ENCODE peak calls at places on chromosomes 12 and 14, in seven cellular contexts. U is HepG2, K is GM12891, V is SK-N-SH, Y is H1, O is K562, D is GM12878. A is an unnamed sample.

GRCh38 chr12:65965358-65965757 is 141.1 kb downstream of the HMGA2 start:
- DNase-seq in U (no peak), K (no peak), V (no peak), Y (no peak), O (no peak), D (no peak), A (no peak)

GRCh38 chr12:68768431-68768934 is 22.5 kb downstream of the SLC35E3 start:
- DNase-seq in U (no peak), K (no peak), V (no peak), Y (no peak), O (no peak), D (no peak), A (no peak)

GRCh38 chr12:105862163-105862821 is 276.5 kb downstream of the NUAK1 start:
- DNase-seq in U (no peak), K (no peak), V (no peak), Y (no peak), O (no peak), D (no peak), A (no peak)

GRCh38 chr14:54567634-54568561 is 970 bp downstream of the SAMD4A start:
- DNase-seq in U (peak), K (peak), V (peak), Y (peak), O (peak), D (no peak), A (peak)

GRCh38 chr12:52628111-52628507 is 9.8 kb upstream of the KRT73 start:
- DNase-seq in U (no peak), K (no peak), V (no peak), Y (peak), O (no peak), D (no peak), A (no peak)

GRCh38 chr14:75428230-75429104 is 645 bp downstream of the JDP2 start:
- DNase-seq in U (no peak), K (peak), V (peak), Y (no peak), O (peak), D (no peak), A (peak)

GRCh38 chr12:14961466-14962155 is at the start of gene ARHGDIB:
- DNase-seq in U (no peak), K (no peak), V (no peak), Y (no peak), O (no peak), D (peak), A (no peak)

GRCh38 chr12:68374315-68374982 is 42.3 kb upstream of the MDM1 start:
- DNase-seq in U (no peak), K (peak), V (no peak), Y (no peak), O (no peak), D (peak), A (peak)

GRCh38 chr14:73740921-73741326 is 26.7 kb upstream of the PNMA1 start:
- DNase-seq in U (peak), K (no peak), V (peak), Y (no peak), O (peak), D (no peak), A (no peak)

GRCh38 chr12:113061061-113061694 is 4.6 kb downstream of the DTX1 start:
- DNase-seq in U (no peak), K (no peak), V (peak), Y (no peak), O (no peak), D (no peak), A (no peak)

GRCh38 chr12:102816816-102817434 is 100.1 kb downstream of the PAH start:
- DNase-seq in U (peak), K (no peak), V (peak), Y (no peak), O (peak), D (no peak), A (no peak)

GRCh38 chr12:45974171-45974719 is 16.1 kb downstream of the SCAF11 start:
- DNase-seq in U (no peak), K (no peak), V (no peak), Y (no peak), O (no peak), D (no peak), A (no peak)

GRCh38 chr12:71857657-71858056 is 18.1 kb downstream of the TBC1D15 start:
- DNase-seq in U (no peak), K (no peak), V (no peak), Y (no peak), O (no peak), D (no peak), A (no peak)

GRCh38 chr12:75378354-75378753 is 12.5 kb upstream of the GLIPR1L2 start:
- DNase-seq in U (no peak), K (no peak), V (no peak), Y (no peak), O (no peak), D (no peak), A (no peak)

GRCh38 chr12:7016958-7017571 is 1.2 kb downstream of the LPCAT3 start:
- DNase-seq in U (no peak), K (no peak), V (no peak), Y (no peak), O (no peak), D (no peak), A (no peak)
- TF ChIP-seq TAF1 in U (no peak), K (no peak), V (no peak), Y (no peak), O (no peak), D (no peak), A (no peak)

DNA sequence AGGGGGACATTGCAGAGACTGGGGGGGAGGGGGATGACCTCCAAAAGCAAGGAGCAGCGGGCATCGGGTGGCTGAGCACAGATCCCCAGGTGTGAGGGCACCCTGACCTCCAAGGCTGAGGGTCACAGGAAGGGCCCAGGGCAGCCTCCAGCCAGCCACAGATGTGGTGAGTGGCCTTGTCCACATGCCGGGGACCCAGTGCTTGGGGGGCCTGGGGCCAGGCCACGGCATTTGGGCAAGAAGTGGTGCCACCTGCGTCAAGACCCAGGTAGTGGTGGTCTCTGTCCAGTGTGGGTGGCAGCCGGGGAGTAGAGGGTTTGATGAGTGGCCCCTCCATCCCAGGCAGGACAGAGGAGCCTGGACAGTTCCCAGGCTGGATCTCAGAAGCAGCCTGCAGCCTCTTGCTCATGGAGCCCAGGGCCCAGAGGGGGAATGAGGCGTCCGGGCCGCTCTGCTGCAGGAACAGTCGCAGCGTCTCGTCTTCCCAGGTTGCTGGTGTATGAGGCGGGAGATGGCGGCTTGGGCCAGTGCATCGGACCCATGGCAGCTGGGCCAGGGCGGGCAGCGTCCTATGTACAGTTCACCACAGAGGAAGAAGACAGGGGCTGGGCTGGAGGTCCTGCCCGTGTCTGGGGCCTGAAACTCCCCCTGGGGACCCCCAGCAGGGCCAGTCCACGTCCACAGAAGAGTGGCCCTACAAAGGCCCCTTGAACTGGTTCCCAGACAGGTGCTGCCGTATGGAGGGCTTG is 33.5 kb downstream of the CCNK start:
- DNase-seq in U (no peak), K (no peak), V (peak), Y (no peak), O (no peak), D (no peak), A (no peak)
- TF ChIP-seq POLR2AphosphoS5 in U (no peak), K (no peak), V (no peak), Y (no peak), O (no peak), D (peak), A (no peak)

GRCh38 chr12:94761559-94761958 is 111.2 kb upstream of the TMCC3 start:
- DNase-seq in U (peak), K (no peak), V (no peak), Y (no peak), O (no peak), D (no peak), A (no peak)
- TF ChIP-seq TAF1 in U (no peak), K (no peak), V (no peak), Y (no peak), O (no peak), D (no peak), A (no peak)

GRCh38 chr14:99732436-99733220 is 48.5 kb downstream of the CYP46A1 start:
- DNase-seq in U (no peak), K (no peak), V (no peak), Y (no peak), O (no peak), D (no peak), A (no peak)

GRCh38 chr14:99733221-99733550 is 49.1 kb downstream of the CYP46A1 start:
- DNase-seq in U (no peak), K (no peak), V (no peak), Y (no peak), O (no peak), D (no peak), A (no peak)

GRCh38 chr14:99735189-99736135 is 51.4 kb downstream of the CYP46A1 start:
- DNase-seq in U (no peak), K (no peak), V (no peak), Y (no peak), O (no peak), D (no peak), A (no peak)

GRCh38 chr14:99733551-99734405 is 49.7 kb downstream of the CYP46A1 start:
- DNase-seq in U (no peak), K (no peak), V (no peak), Y (no peak), O (no peak), D (no peak), A (no peak)

DNA sequence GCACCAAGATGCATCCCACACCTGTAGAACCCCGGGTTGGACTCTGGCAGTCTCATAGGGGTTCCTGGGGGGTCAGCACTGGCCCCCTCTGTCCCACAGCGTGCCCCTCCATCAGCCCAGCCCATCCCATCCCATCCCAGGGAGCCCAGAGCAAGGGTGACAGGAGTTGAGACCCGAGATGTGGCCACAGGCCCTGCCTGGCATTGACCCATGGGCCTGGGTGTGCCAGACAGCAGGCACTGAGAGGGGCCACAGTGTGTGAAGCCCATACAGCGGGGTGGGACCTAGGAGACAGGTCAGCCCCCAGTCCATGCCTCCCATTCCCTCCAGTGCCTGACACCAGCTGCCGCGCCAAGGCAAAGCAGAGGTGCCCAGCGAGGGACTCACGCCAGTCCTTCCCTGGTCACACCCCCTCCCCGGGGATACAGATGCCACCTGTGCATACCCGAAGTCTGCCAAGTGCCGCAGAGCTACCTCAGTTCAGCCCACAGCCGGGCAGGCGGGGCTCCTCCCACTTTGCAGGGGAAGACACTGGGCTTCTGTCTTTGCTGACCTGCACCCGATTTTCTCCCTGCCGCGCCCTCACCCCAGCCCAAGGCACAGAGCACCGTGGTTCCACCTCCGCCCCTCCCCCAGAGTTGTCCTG is 50.4 kb downstream of the CYP46A1 start:
- DNase-seq in U (no peak), K (no peak), V (no peak), Y (no peak), O (no peak), D (no peak), A (no peak)
- TF ChIP-seq POLR2AphosphoS5 in U (no peak), K (no peak), V (no peak), Y (no peak), O (no peak), D (no peak), A (no peak)

GRCh38 chr12:56084958-56085543 is 5.1 kb downstream of the ERBB3 start:
- DNase-seq in U (no peak), K (no peak), V (no peak), Y (peak), O (peak), D (no peak), A (no peak)
- TF ChIP-seq TAF1 in U (no peak), K (no peak), V (no peak), Y (no peak), O (no peak), D (no peak), A (no peak)

GRCh38 chr12:4164591-4165558 is 108.7 kb upstream of the CCND2 start:
- DNase-seq in U (no peak), K (peak), V (no peak), Y (peak), O (no peak), D (no peak), A (peak)
- TF ChIP-seq POLR2AphosphoS5 in U (no peak), K (peak), V (no peak), Y (peak), O (no peak), D (peak), A (no peak)

GRCh38 chr12:4027412-4027811 is 154.2 kb upstream of the PARP11 start:
- DNase-seq in U (peak), K (no peak), V (no peak), Y (no peak), O (no peak), D (no peak), A (no peak)
- TF ChIP-seq TAF1 in U (no peak), K (no peak), V (no peak), Y (no peak), O (no peak), D (no peak), A (no peak)

GRCh38 chr12:59603735-59604134 is 7.9 kb downstream of the SLC16A7 start:
- DNase-seq in U (no peak), K (no peak), V (no peak), Y (no peak), O (no peak), D (no peak), A (no peak)

GRCh38 chr12:59596232-59597143 is 659 bp downstream of the SLC16A7 start:
- DNase-seq in U (peak), K (peak), V (peak), Y (peak), O (no peak), D (peak), A (peak)

GRCh38 chr12:59595097-59595496 is 732 bp upstream of the SLC16A7 start:
- DNase-seq in U (no peak), K (no peak), V (no peak), Y (no peak), O (no peak), D (no peak), A (no peak)

GRCh38 chr12:59595557-59596231 is at the start of gene SLC16A7:
- DNase-seq in U (peak), K (peak), V (peak), Y (no peak), O (no peak), D (peak), A (peak)

GRCh38 chr12:59600174-59600573 is 4.3 kb downstream of the SLC16A7 start:
- DNase-seq in U (no peak), K (no peak), V (no peak), Y (no peak), O (no peak), D (no peak), A (no peak)
- TF ChIP-seq POLR2AphosphoS5 in U (no peak), K (no peak), V (no peak), Y (no peak), O (no peak), D (no peak), A (no peak)